ENCODE peak calls at places on chromosomes 11 and 22, in five cellular contexts. N is fibroblast of lung, I is K562, Y is DND-41, E is HCT116. O is an unnamed sample.

GRCh38 chr11:126588630-126589491 is 233.4 kb downstream of the ST3GAL4 start:
- DNase-seq in N (no peak), I (no peak), Y (no peak), E (no peak), O (no peak)

GRCh38 chr11:62919476-62919875 is 1.7 kb downstream of the CHRM1 start:
- DNase-seq in N (no peak), I (no peak), Y (no peak), E (no peak), O (no peak)

GRCh38 chr22:41381329-41382097 is at the start of gene TEF:
- DNase-seq in N (peak), I (peak), Y (peak), E (peak), O (peak)

GRCh38 chr11:46252373-46252914 is 25.0 kb upstream of the CREB3L1 start:
- DNase-seq in N (no peak), I (no peak), Y (no peak), E (no peak), O (no peak)

GRCh38 chr11:118846181-118846946 is 37.3 kb upstream of the CXCR5 start:
- DNase-seq in N (no peak), I (peak), Y (no peak), E (no peak), O (no peak)

GRCh38 chr11:102395720-102396358 is 48.8 kb downstream of the BIRC2 start:
- DNase-seq in N (no peak), I (no peak), Y (no peak), E (no peak), O (no peak)

GRCh38 chr11:81203876-81204275 is 1529.8 kb downstream of the FAM181B start:
- DNase-seq in N (no peak), I (no peak), Y (no peak), E (no peak), O (peak)

GRCh38 chr11:63670077-63670737 is 969 bp downstream of the ATL3 start:
- DNase-seq in N (no peak), I (no peak), Y (no peak), E (no peak), O (peak)

GRCh38 chr11:15166204-15166603 is 51.5 kb downstream of the INSC start:
- DNase-seq in N (no peak), I (no peak), Y (no peak), E (no peak), O (no peak)

GRCh38 chr11:124892750-124893454 is 4.8 kb downstream of the ROBO4 start:
- DNase-seq in N (no peak), I (no peak), Y (no peak), E (no peak), O (no peak)

GRCh38 chr11:96567193-96567592 is 177.4 kb downstream of the JRKL start:
- DNase-seq in N (no peak), I (no peak), Y (no peak), E (no peak), O (peak)

GRCh38 chr11:130472434-130472961 is 24.1 kb downstream of the ADAMTS15 start:
- DNase-seq in N (no peak), I (no peak), Y (no peak), E (no peak), O (no peak)

GRCh38 chr11:75635009-75635909 is 33.6 kb downstream of the MAP6 start:
- DNase-seq in N (peak), I (peak), Y (no peak), E (no peak), O (peak)

GRCh38 chr11:91761406-91762027 is 463.1 kb upstream of the FAT3 start:
- DNase-seq in N (no peak), I (no peak), Y (no peak), E (no peak), O (peak)

GRCh38 chr11:79147731-79148130 is 293.1 kb downstream of the TENM4 start:
- DNase-seq in N (no peak), I (no peak), Y (no peak), E (no peak), O (no peak)

GRCh38 chr22:20039683-20040325 is 18.9 kb downstream of the TANGO2 start:
- DNase-seq in N (no peak), I (no peak), Y (no peak), E (no peak), O (no peak)

GRCh38 chr11:125496465-125496817 is 376 bp upstream of the FEZ1 start:
- DNase-seq in N (no peak), I (no peak), Y (no peak), E (no peak), O (no peak)

DNA sequence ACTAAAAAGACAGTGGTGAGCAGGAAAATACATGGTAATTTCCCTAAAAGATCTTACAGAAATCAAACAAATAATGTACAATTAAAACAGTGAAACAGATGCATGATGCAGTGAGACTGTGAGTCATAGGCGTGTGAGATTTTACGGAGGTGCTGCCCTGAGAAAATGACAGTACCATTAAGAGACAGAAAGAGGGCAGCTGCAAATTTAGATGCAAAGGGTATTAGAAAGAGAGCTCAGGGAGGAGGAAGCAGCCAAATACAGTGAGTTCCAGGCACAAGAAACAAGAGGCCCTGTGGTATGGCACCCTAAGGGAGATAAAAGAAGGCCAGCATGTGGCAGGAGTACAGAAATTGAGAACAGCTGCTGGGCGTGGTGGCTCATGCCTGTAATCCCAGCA is 88.5 kb upstream of the FIBIN start:
- DNase-seq in N (peak), I (no peak), Y (no peak), E (no peak), O (peak)
- TF ChIP-seq EZH2 in N (no peak), I (no peak), Y (no peak), E (no peak), O (no peak)

GRCh38 chr22:48743601-48744282 is 1083.9 kb downstream of the BRD1 start:
- DNase-seq in N (no peak), I (no peak), Y (no peak), E (no peak), O (no peak)

GRCh38 chr22:48744283-48744641 is 1083.4 kb downstream of the BRD1 start:
- DNase-seq in N (no peak), I (no peak), Y (no peak), E (no peak), O (no peak)

GRCh38 chr22:48742191-48742555 is 1085.5 kb downstream of the BRD1 start:
- DNase-seq in N (no peak), I (no peak), Y (no peak), E (no peak), O (no peak)

GRCh38 chr22:48741540-48741939 is 1086.1 kb downstream of the BRD1 start:
- DNase-seq in N (no peak), I (no peak), Y (no peak), E (no peak), O (no peak)

GRCh38 chr22:48742556-48743343 is 1084.9 kb downstream of the BRD1 start:
- DNase-seq in N (no peak), I (no peak), Y (no peak), E (no peak), O (no peak)
- TF ChIP-seq EZH2 in N (no peak), I (no peak), Y (no peak), E (no peak), O (no peak)

DNA sequence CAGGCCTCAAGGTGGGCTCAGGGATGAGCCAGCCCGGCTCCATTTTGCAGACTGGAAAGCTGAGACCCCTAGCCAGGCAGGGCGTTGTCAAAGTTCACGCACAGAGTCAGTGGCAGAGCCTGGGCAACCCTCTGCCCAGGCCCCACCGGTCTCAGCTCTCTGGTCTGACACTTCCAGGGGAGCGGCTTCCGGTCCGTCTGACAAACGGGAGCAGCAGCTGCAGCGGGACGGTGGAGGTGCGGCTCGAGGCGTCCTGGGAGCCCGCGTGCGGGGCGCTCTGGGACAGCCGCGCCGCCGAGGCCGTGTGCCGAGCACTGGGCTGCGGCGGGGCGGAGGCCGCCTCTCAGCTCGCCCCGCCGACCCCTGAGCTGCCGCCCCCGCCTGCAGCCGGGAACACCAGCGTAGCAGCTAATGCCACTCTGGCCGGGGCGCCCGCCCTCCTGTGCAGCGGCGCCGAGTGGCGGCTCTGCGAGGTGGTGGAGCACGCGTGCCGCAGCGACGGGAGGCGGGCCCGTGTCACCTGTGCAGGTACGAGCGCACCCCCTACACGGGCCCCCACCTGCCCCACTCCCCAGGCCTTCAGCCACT is 36.0 kb downstream of the CD6 start:
- DNase-seq in N (no peak), I (no peak), Y (no peak), E (no peak), O (no peak)
- TF ChIP-seq EZH2 in N (peak), I (no peak), Y (no peak), E (no peak), O (no peak)

GRCh38 chr11:24496371-24496727 is 504 bp upstream of the LUZP2 start:
- DNase-seq in N (peak), I (no peak), Y (no peak), E (no peak), O (no peak)

GRCh38 chr11:24502425-24502824 is 5.6 kb downstream of the LUZP2 start:
- DNase-seq in N (no peak), I (no peak), Y (no peak), E (no peak), O (no peak)

GRCh38 chr11:24496728-24497396 is at the start of gene LUZP2:
- DNase-seq in N (peak), I (no peak), Y (no peak), E (no peak), O (peak)
- TF ChIP-seq EZH2 in N (no peak), I (no peak), Y (no peak), E (no peak), O (no peak)

GRCh38 chr11:16678466-16679116 is 59.9 kb upstream of the C11orf58 start:
- DNase-seq in N (no peak), I (no peak), Y (no peak), E (no peak), O (no peak)
- TF ChIP-seq EZH2 in N (no peak), I (no peak), Y (no peak), E (no peak), O (no peak)

GRCh38 chr22:25487508-25487907 is 77.0 kb upstream of the GRK3 start:
- DNase-seq in N (no peak), I (no peak), Y (no peak), E (no peak), O (no peak)

GRCh38 chr22:25490869-25491268 is 73.6 kb upstream of the GRK3 start:
- DNase-seq in N (no peak), I (no peak), Y (no peak), E (no peak), O (no peak)

GRCh38 chr22:25489947-25490346 is 74.5 kb upstream of the GRK3 start:
- DNase-seq in N (no peak), I (no peak), Y (no peak), E (no peak), O (no peak)

GRCh38 chr22:25485626-25486545 is 78.6 kb upstream of the GRK3 start:
- DNase-seq in N (no peak), I (no peak), Y (peak), E (no peak), O (no peak)

GRCh38 chr22:25488244-25489020 is 76.0 kb upstream of the GRK3 start:
- DNase-seq in N (peak), I (peak), Y (no peak), E (peak), O (peak)
- TF ChIP-seq EZH2 in N (no peak), I (no peak), Y (no peak), E (no peak), O (no peak)

GRCh38 chr22:31898406-31898805 is 45.9 kb upstream of the YWHAH start:
- DNase-seq in N (no peak), I (no peak), Y (no peak), E (no peak), O (no peak)

GRCh38 chr22:31901388-31902137 is 42.8 kb upstream of the YWHAH start:
- DNase-seq in N (no peak), I (peak), Y (no peak), E (no peak), O (no peak)

GRCh38 chr22:31897842-31898241 is 46.5 kb upstream of the YWHAH start:
- DNase-seq in N (no peak), I (no peak), Y (no peak), E (no peak), O (peak)

GRCh38 chr22:31898911-31899310 is 45.4 kb upstream of the YWHAH start:
- DNase-seq in N (no peak), I (no peak), Y (no peak), E (no peak), O (no peak)

GRCh38 chr22:31899661-31900060 is 44.7 kb upstream of the YWHAH start:
- DNase-seq in N (no peak), I (no peak), Y (no peak), E (no peak), O (no peak)
- TF ChIP-seq EZH2 in N (no peak), I (no peak), Y (no peak), E (no peak), O (no peak)

DNA sequence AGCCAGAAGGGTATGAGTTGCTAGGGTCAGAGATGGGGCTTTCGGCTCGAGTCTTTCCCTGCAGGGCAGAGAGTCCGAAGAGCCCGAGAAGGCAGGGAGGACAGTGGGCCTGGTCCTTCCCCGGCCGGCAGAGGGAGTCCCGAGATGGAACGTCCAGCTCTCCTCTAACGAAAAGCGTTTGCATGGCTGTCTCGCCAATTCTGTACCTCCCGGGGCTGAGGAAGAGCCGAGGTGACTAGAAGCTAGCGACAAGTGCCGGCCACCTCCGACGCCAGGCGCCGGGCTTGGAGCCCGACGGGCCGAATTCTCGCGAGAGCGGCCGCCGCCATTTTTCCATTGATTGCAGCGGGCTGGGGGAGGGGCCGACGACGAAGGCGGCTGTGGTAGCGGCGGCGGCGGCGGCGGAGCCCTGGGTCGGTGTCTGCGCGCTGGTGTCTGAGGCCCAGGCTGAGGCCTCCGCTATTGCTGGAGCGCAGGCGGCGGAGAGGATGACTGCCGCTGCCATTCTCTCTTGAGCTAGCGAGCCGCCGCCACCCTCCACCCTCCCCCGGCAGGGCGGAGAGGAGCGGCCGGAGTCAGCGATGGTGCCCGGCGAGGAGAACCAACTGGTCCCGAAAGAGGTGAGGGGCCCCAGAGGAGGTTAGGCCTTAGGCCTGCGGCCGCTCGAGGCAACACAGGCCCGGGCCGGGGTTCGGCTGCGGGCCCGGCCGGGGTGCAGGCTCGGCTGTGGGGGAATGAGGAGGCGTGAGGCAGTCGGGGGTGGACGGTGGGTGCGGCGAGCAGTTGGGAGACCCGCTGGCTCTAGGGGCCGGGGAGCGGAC is at the start of gene USP47:
- DNase-seq in N (peak), I (peak), Y (peak), E (peak), O (peak)
- TF ChIP-seq EZH2 in N (no peak), I (no peak), Y (no peak), E (no peak), O (no peak)

O was measured in A673.